ENCODE peak calls at places on chromosomes 4 and X, in four cellular contexts. W, D, L and V are unnamed samples. For H3K79me2, the result is how much of the 10 kb centered on the place peaks cover.

GRCh38 chr4:74044676-74045075 is 6.2 kb upstream of the CXCL3 start:
- DNase-seq in W (no peak), D (peak), L (no peak), V (no peak)

GRCh38 chrX:48826876-48827653 is 752 bp downstream of the ERAS start:
- DNase-seq in W (no peak), L (no peak), D (no peak), V (no peak)

GRCh38 chr4:95267081-95267480 is 281.7 kb downstream of the UNC5C start:
- DNase-seq in L (no peak), D (peak), W (no peak), V (no peak)

GRCh38 chr4:3267576-3268394 is 18.8 kb downstream of the MSANTD1 start:
- DNase-seq in L (no peak), W (no peak), D (no peak), V (no peak)

GRCh38 chrX:150475466-150475865 is 93.0 kb upstream of the MTM1 start:
- DNase-seq in L (no peak), W (no peak), D (no peak), V (no peak)

GRCh38 chrX:17359500-17359899 is 15.5 kb upstream of the NHS start:
- DNase-seq in L (no peak), D (peak), W (no peak), V (no peak)

GRCh38 chr4:160026720-160027119 is 923.8 kb downstream of the RAPGEF2 start:
- DNase-seq in D (no peak), W (no peak), L (no peak), V (no peak)

GRCh38 chrX:136209016-136209738 is 42.0 kb downstream of the MAP7D3 start:
- DNase-seq in W (no peak), D (peak), L (no peak), V (peak)

GRCh38 chr4:121951570-121952110 is at the start of gene TRPC3:
- DNase-seq in L (no peak), D (peak), W (no peak), V (no peak)

GRCh38 chrX:15523088-15523487 is 22.5 kb downstream of the BMX start:
- DNase-seq in D (no peak), L (no peak), W (no peak), V (no peak)

GRCh38 chr4:126051709-126052424 is 737.1 kb downstream of the FAT4 start:
- DNase-seq in W (no peak), L (no peak), D (peak), V (no peak)

GRCh38 chr4:74418063-74418670 is 26.8 kb upstream of the AREG start:
- DNase-seq in W (no peak), L (no peak), D (peak), V (no peak)

GRCh38 chr4:2925931-2926860 is 37.0 kb downstream of the NOP14 start:
- DNase-seq in W (no peak), D (no peak), L (no peak), V (no peak)

GRCh38 chr4:70902577-70903281 is 560 bp downstream of the MOB1B start:
- DNase-seq in L (no peak), W (no peak), D (peak), V (peak)

GRCh38 chr4:4690854-4691253 is 149.0 kb upstream of the STX18 start:
- DNase-seq in L (no peak), D (no peak), W (no peak), V (no peak)

GRCh38 chr4:37970702-37971101 is 10.5 kb downstream of the PTTG2 start:
- DNase-seq in W (no peak), L (peak), D (peak), V (peak)

GRCh38 chrX:40012800-40013682 is 84.7 kb downstream of the BCOR start:
- DNase-seq in W (no peak), D (peak), L (no peak), V (no peak)

GRCh38 chr4:23934223-23934622 is 44.4 kb upstream of the PPARGC1A start:
- DNase-seq in D (no peak), W (no peak), L (no peak), V (no peak)

GRCh38 chrX:155334486-155335316 is at the start of gene CLIC2:
- DNase-seq in W (no peak), D (peak), L (no peak), V (peak)

GRCh38 chr4:76546282-76547166 is 111.5 kb downstream of the SHROOM3 start:
- DNase-seq in L (no peak), D (peak), W (no peak), V (no peak)

GRCh38 chrX:48488034-48488433 is 12.0 kb downstream of the FTSJ1 start:
- DNase-seq in D (no peak), L (no peak), W (no peak), V (no peak)

GRCh38 chrX:49162620-49163019 is at the start of gene MAGIX:
- DNase-seq in W (no peak), D (no peak), L (no peak), V (no peak)

GRCh38 chr4:81314196-81314896 is 99.3 kb upstream of the PRKG2 start:
- DNase-seq in L (no peak), D (peak), W (no peak), V (no peak)

GRCh38 chr4:112069110-112069509 is 76.1 kb upstream of the FAM241A start:
- DNase-seq in D (peak), L (no peak), W (no peak), V (no peak)

GRCh38 chrX:19791562-19791961 is 95.8 kb downstream of the SH3KBP1 start:
- DNase-seq in W (no peak), L (no peak), D (peak), V (no peak)

GRCh38 chr4:83075696-83076095 is 38.8 kb downstream of the PLAC8 start:
- DNase-seq in W (no peak), L (no peak), D (peak), V (no peak)

GRCh38 chr4:150010525-150011126 is 67.6 kb upstream of the DCLK2 start:
- DNase-seq in D (peak), W (no peak), L (no peak), V (no peak)

GRCh38 chr4:87530868-87531267 is 1.7 kb upstream of the SPARCL1 start:
- DNase-seq in L (no peak), D (peak), W (no peak), V (no peak)

GRCh38 chrX:150887906-150888465 is 10.5 kb downstream of the CD99L2 start:
- DNase-seq in D (peak), L (no peak), W (no peak), V (no peak)

GRCh38 chr4:175405961-175406360 is 406.1 kb downstream of the GPM6A start:
- DNase-seq in L (no peak), D (no peak), W (no peak), V (no peak)
- H3K4me3 ChIP-seq in L (no peak), D (no peak), W (no peak), V (no peak)

GRCh38 chrX:34810364-34810763 is 132.2 kb upstream of the FAM47B start:
- DNase-seq in W (no peak), D (peak), L (no peak), V (no peak)
- H3K79me2 ChIP-seq in W (under half), D (under half), L (under half), V (under half)

DNA sequence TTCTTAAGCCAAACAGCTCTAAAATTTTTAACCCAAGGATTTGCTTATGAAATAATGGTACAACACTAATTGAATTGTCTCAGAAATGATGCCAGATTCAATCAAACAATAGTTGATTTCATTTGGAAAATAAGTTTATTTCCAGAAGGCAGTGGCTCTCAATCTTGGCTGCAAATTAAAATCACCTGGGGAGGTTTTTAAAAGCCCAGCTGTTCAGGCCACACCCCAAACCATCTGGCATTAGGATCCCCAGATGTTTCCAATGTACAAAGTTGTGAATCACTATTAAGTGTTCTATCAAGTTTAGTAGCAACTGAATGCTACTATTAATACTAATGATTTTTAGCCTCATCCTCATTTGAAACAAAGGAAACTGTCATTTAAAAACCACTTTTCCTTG is 22.2 kb downstream of the TMEM184C start:
- DNase-seq in W (no peak), D (peak), L (no peak), V (no peak)
- H3K4me2 ChIP-seq in W (no peak), D (no peak), L (no peak), V (no peak)

GRCh38 chr4:107854326-107855030 is 29.7 kb downstream of the SGMS2 start:
- DNase-seq in W (no peak), L (no peak), D (peak), V (no peak)
- H3K4me3 ChIP-seq in W (no peak), L (no peak), D (peak), V (no peak)

GRCh38 chr4:101851671-101852070 is 61.1 kb downstream of the BANK1 start:
- DNase-seq in W (no peak), D (no peak), L (no peak), V (no peak)

GRCh38 chr4:101853028-101853427 is 62.5 kb downstream of the BANK1 start:
- DNase-seq in W (no peak), D (no peak), L (no peak), V (no peak)

GRCh38 chr4:101853691-101854090 is 63.2 kb downstream of the BANK1 start:
- DNase-seq in W (no peak), L (no peak), D (peak), V (no peak)

GRCh38 chr4:101846550-101846949 is 56.0 kb downstream of the BANK1 start:
- DNase-seq in W (no peak), L (no peak), D (no peak), V (no peak)

GRCh38 chr4:101850698-101851097 is 60.2 kb downstream of the BANK1 start:
- DNase-seq in L (no peak), W (no peak), D (no peak), V (no peak)
- H3K79me2 ChIP-seq in L (under half), W (under half), D (under half), V (under half)